ENCODE peak calls at places on chromosomes 13 and 19, in seven cellular contexts. M is astrocyte, K is chondrocyte, L is choroid plexus epithelial cell, F is progenitor cell of endocrine pancreas, Z is astrocyte of the spinal cord, B is foreskin fibroblast. X is an unnamed sample.

GRCh38 chr19:49672131-49672919 is 4.7 kb upstream of the PRMT1 start:
- DNase-seq in M (peak; percentile 31), K (no peak), L (peak; percentile 72), F (peak; percentile 83), Z (peak; percentile 63), B (peak; percentile 83), X (peak; percentile 89)

GRCh38 chr19:42401365-42402303 is 11.5 kb upstream of the CNFN start:
- DNase-seq in M (peak; percentile 38), K (no peak), L (peak; percentile 84), F (peak; percentile 81), Z (peak; percentile 75), B (peak; percentile 88), X (peak; percentile 89)

GRCh38 chr13:110137677-110138008 is 169.3 kb downstream of the COL4A1 start:
- DNase-seq in M (peak; percentile 37), K (no peak), L (no peak), F (no peak), Z (no peak), B (no peak), X (peak; percentile 39)

GRCh38 chr13:50345804-50346203 is 330.6 kb downstream of the KCNRG start:
- DNase-seq in M (no peak), K (no peak), L (no peak), F (no peak), Z (no peak), B (no peak), X (no peak)

GRCh38 chr13:20053016-20053415 is 94.5 kb downstream of the ZMYM2 start:
- DNase-seq in M (peak; percentile 23), K (no peak), L (no peak), F (no peak), Z (no peak), B (no peak), X (no peak)

GRCh38 chr19:18418725-18419194 is 438 bp upstream of the SSBP4 start:
- DNase-seq in M (no peak), K (peak; percentile 67), L (no peak), F (peak; percentile 17), Z (no peak), B (peak; percentile 67), X (no peak)

GRCh38 chr13:27131202-27131623 is 40.4 kb downstream of the USP12 start:
- DNase-seq in M (peak; percentile 66), K (no peak), L (peak; percentile 68), F (no peak), Z (peak; percentile 50), B (peak; percentile 24), X (no peak)

GRCh38 chr19:13986348-13986904 is 19.7 kb downstream of the RFX1 start:
- DNase-seq in M (no peak), K (no peak), L (peak; percentile 78), F (no peak), Z (peak; percentile 59), B (peak; percentile 87), X (peak; percentile 77)

GRCh38 chr19:31418055-31418454 is 68.8 kb upstream of the TSHZ3 start:
- DNase-seq in M (no peak), K (no peak), L (no peak), F (no peak), Z (no peak), B (no peak), X (no peak)

GRCh38 chr19:48393559-48394330 is at the start of gene GRIN2D:
- DNase-seq in M (peak; percentile 31), K (no peak), L (peak; percentile 51), F (no peak), Z (peak; percentile 24), B (peak; percentile 63), X (peak; percentile 71)

GRCh38 chr13:79307866-79308298 is 98.2 kb downstream of the RBM26 start:
- DNase-seq in M (peak; percentile 23), K (no peak), L (peak; percentile 50), F (no peak), Z (peak; percentile 11), B (peak; percentile 67), X (no peak)

GRCh38 chr13:73187106-73187505 is 128.3 kb downstream of the KLF5 start:
- DNase-seq in M (no peak), K (no peak), L (no peak), F (no peak), Z (no peak), B (no peak), X (no peak)

GRCh38 chr13:70964124-70964523 is 855.9 kb upstream of the KLHL1 start:
- DNase-seq in M (no peak), K (no peak), L (peak; percentile 34), F (no peak), Z (no peak), B (no peak), X (no peak)

GRCh38 chr13:38661276-38661675 is 25.6 kb upstream of the FREM2 start:
- DNase-seq in M (peak; percentile 24), K (no peak), L (no peak), F (no peak), Z (peak; percentile 25), B (peak; percentile 1), X (no peak)

GRCh38 chr13:36356058-36356457 is 9.9 kb upstream of the SPART start:
- DNase-seq in M (no peak), K (no peak), L (no peak), F (peak; percentile 27), Z (no peak), B (no peak), X (no peak)

GRCh38 chr13:94344126-94344863 is 135.2 kb downstream of the DCT start:
- DNase-seq in M (peak; percentile 38), K (no peak), L (peak; percentile 43), F (no peak), Z (no peak), B (peak; percentile 62), X (no peak)

GRCh38 chr13:46556380-46556779 is 3.4 kb downstream of the LRCH1 start:
- DNase-seq in M (no peak), K (no peak), L (no peak), F (no peak), Z (no peak), B (no peak), X (no peak)

GRCh38 chr13:48559638-48560320 is 26.9 kb upstream of the RCBTB2 start:
- DNase-seq in M (peak; percentile 58), K (no peak), L (peak; percentile 40), F (no peak), Z (peak; percentile 29), B (peak; percentile 42), X (no peak)

GRCh38 chr19:45166723-45167252 is 6.0 kb upstream of the NKPD1 start:
- DNase-seq in M (no peak), K (no peak), L (no peak), F (no peak), Z (no peak), B (no peak), X (peak; percentile 41)

GRCh38 chr13:35764359-35765015 is 288.0 kb upstream of the MAB21L1 start:
- DNase-seq in M (peak; percentile 74), K (no peak), L (peak; percentile 54), F (no peak), Z (peak; percentile 74), B (peak; percentile 66), X (no peak)

GRCh38 chr19:38434549-38435051 is 1.1 kb downstream of the RYR1 start:
- DNase-seq in M (no peak), K (no peak), L (no peak), F (no peak), Z (no peak), B (no peak), X (peak; percentile 85)

GRCh38 chr13:25046985-25047660 is 48.8 kb upstream of the PABPC3 start:
- DNase-seq in M (peak; percentile 26), K (no peak), L (peak; percentile 21), F (peak; percentile 20), Z (peak; percentile 34), B (peak; percentile 58), X (peak; percentile 76)

DNA sequence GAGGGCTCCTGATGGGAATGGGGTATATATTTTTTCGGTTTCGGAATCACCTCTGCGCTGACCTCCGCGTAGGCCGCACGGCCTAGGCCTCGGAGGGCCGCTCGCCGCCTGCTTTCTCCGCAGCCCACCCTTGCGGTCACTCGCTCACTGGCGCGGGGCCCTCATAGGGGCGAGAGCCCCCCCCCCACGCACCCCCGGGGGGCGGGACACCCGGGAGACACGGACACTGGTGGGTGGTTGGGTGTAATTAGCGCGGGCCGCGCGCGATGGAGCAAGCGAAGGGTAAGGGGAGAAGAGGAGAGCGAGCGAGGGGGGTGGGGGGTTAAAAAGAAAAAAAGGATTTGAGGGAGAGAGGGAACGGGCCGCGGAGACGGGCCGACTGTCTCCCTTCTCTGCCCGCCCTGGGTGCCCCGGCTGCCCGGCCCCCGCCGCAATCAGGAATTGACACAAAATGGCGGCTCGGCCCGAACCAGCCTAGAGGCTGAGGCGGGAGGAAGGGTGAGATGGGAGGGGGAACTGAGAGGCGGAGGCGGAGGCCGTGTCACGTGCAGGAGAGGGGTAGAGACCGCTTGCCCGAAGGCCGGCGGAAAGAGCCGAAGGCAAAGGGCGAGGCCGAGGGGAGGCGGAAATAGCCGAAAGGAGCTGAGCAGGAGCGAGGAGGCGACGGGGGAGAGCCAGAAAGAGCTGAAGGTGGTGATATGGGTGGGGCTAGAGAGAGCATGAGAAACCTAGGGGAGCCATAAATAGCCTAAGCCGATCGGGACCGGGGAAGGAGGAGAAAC is 721 bp downstream of the ZC3H4 start:
- DNase-seq in M (peak; percentile 96), K (peak; percentile 100), L (peak; percentile 100), F (peak; percentile 99), Z (peak; percentile 99), B (peak; percentile 100), X (peak; percentile 99)
- TF ChIP-seq CTCF in M (no peak), K (peak; percentile 13), L (no peak), F (no peak), Z (no peak), B (no peak), X (no peak)

DNA sequence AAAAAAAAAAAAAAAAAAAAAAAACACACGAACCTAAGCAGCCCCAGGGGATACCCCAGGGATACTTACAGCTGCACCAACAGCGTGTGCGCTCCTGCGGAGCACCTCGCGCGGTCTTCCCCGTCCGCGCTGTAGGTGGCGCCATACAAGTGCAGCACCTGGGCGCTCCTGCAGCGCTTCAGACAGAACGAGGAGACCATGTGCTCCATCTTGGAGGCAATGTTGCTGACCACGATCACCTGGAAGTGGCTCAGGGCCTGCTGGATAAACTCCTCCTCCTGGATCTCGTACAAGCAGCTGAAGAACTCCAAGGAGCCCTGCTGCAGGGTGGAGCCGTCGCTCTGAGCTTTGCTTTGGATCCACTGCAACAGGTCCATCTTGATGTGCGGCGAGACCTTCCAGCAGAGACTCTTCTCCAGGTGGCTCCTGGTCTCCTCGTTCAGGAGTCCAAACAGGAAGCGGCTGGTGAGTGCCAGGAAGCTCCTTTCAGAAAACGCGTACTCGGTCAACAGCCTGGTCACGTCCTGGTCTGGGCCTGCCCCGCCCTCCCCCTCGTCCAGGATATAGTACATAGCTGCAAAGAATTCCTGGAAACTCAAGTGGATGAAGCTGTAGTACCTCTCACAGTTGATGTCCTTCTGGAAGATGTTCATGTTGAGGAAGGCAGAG is 14.5 kb downstream of the NLRP12 start:
- DNase-seq in M (no peak), K (no peak), L (peak; percentile 8), F (no peak), Z (no peak), B (no peak), X (peak; percentile 41)
- TF ChIP-seq CTCF in M (peak; percentile 3), K (no peak), L (peak; percentile 27), F (peak; percentile 32), Z (peak; percentile 42), B (no peak), X (peak; percentile 40)

GRCh38 chr13:62544928-62545327 is 1129.3 kb upstream of the PCDH20 start:
- DNase-seq in M (no peak), K (no peak), L (peak; percentile 1), F (no peak), Z (no peak), B (no peak), X (no peak)
- TF ChIP-seq CTCF in M (no peak), K (peak; percentile 54), L (no peak), F (no peak), Z (no peak), B (no peak), X (peak; percentile 14)

DNA sequence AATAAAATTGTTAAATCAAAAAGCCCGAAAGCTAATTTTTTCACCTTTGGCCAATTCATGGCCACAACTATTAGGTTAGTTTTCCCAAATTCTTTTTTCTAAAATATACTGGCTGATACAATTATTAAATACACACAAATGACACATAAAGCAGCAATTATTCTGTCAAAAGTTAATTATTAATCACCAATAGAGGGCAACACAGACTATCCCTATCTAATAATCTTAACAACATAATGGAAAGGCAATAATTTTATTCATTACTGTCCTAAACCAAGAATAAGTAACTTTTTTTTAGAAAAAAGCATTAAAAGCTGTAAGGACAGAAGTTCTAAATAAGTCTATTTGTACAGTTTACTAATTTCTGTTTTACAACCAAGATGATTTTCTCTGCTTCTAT is 51.7 kb downstream of the KATNAL1 start:
- DNase-seq in M (no peak), K (no peak), L (no peak), F (no peak), Z (no peak), B (peak; percentile 14), X (no peak)
- TF ChIP-seq CTCF in M (no peak), K (peak; percentile 64), L (peak; percentile 18), F (no peak), Z (no peak), B (no peak), X (no peak)

X was measured in nephron progenitor cell.